ENCODE peak calls at places on chromosomes 13 and 19, in eight cellular contexts. T, Z, E, C, A, P, X and U are unnamed samples.
A peak's percentile ranks its signal among the peaks of the same experiment; 100 is the strongest.

GRCh38 chr19:6220385-6221191 is 59.2 kb downstream of the MLLT1 start:
- DNase-seq in A (no peak), Z (no peak), T (peak; percentile 51), P (peak; percentile 47), E (peak; percentile 51), X (peak; percentile 87), C (no peak), U (peak; percentile 80)

GRCh38 chr13:52105841-52106240 is 23.0 kb downstream of the NEK5 start:
- DNase-seq in T (no peak), A (no peak), E (no peak), P (no peak), C (no peak), Z (no peak), X (no peak), U (no peak)

GRCh38 chr19:29662278-29662603 is 3.0 kb upstream of the PLEKHF1 start:
- DNase-seq in P (no peak), Z (no peak), C (no peak), T (no peak), A (no peak), E (no peak), X (no peak), U (no peak)

GRCh38 chr13:109698779-109699178 is 87.6 kb downstream of the IRS2 start:
- DNase-seq in C (no peak), E (no peak), Z (no peak), A (no peak), T (no peak), P (no peak), X (no peak), U (no peak)

GRCh38 chr19:38152461-38153379 is 71.3 kb downstream of the DPF1 start:
- DNase-seq in T (no peak), Z (no peak), X (no peak), A (no peak), P (no peak), C (no peak), E (no peak), U (no peak)

GRCh38 chr19:6891761-6892385 is 4.5 kb downstream of the ADGRE1 start:
- DNase-seq in T (no peak), Z (no peak), E (no peak), C (no peak), X (no peak), P (no peak), A (no peak), U (no peak)

GRCh38 chr19:50568321-50569022 is at the start of gene LRRC4B:
- DNase-seq in C (no peak), A (no peak), P (no peak), T (no peak), E (no peak), Z (no peak), X (no peak), U (peak; percentile 55)

GRCh38 chr19:30666301-30666803 is 294.2 kb downstream of the ZNF536 start:
- DNase-seq in C (no peak), T (no peak), X (no peak), P (peak; percentile 46), Z (no peak), E (no peak), A (no peak), U (peak; percentile 59)

GRCh38 chr13:110555601-110556223 is 5.8 kb downstream of the RAB20 start:
- DNase-seq in C (no peak), X (peak; percentile 56), A (no peak), Z (no peak), T (no peak), E (peak; percentile 68), P (peak; percentile 44), U (no peak)

GRCh38 chr19:48573163-48573505 is 21.2 kb downstream of the SULT2B1 start:
- DNase-seq in C (no peak), T (no peak), A (no peak), Z (no peak), X (no peak), E (no peak), P (no peak), U (no peak)

GRCh38 chr19:2099937-2100718 is 3.4 kb downstream of the IZUMO4 start:
- DNase-seq in T (no peak), Z (no peak), X (no peak), E (no peak), C (no peak), A (no peak), P (no peak), U (no peak)

GRCh38 chr13:31946091-31946770 is 85.3 kb upstream of the FRY start:
- DNase-seq in T (no peak), E (no peak), C (no peak), A (no peak), Z (no peak), X (no peak), P (no peak), U (no peak)

GRCh38 chr19:17755977-17756670 is 4.8 kb downstream of the FCHO1 start:
- DNase-seq in A (peak; percentile 37), C (no peak), X (no peak), Z (no peak), E (no peak), T (no peak), P (peak; percentile 62), U (peak; percentile 65)

GRCh38 chr13:41139296-41139966 is 6.8 kb upstream of the KBTBD6 start:
- DNase-seq in C (no peak), P (no peak), A (no peak), T (no peak), X (no peak), Z (no peak), E (no peak), U (no peak)

GRCh38 chr13:25860862-25861261 is 191.0 kb downstream of the SHISA2 start:
- DNase-seq in A (no peak), Z (no peak), E (no peak), X (no peak), P (no peak), C (no peak), T (no peak), U (no peak)

GRCh38 chr13:42788601-42789000 is 7.2 kb downstream of the FAM216B start:
- DNase-seq in X (no peak), C (no peak), P (no peak), Z (no peak), A (no peak), T (no peak), E (no peak), U (no peak)

GRCh38 chr13:110713981-110714797 is 689 bp downstream of the ING1 start:
- DNase-seq in A (no peak), C (no peak), E (peak; percentile 47), Z (no peak), X (peak; percentile 84), P (peak; percentile 65), T (peak; percentile 31), U (peak; percentile 61)

GRCh38 chr19:18596752-18597157 is 8.2 kb downstream of the REX1BD start:
- DNase-seq in E (peak; percentile 51), Z (no peak), P (peak; percentile 63), C (no peak), T (no peak), X (no peak), A (no peak), U (peak; percentile 75)

GRCh38 chr13:30453727-30454126 is 12.0 kb downstream of the HMGB1 start:
- DNase-seq in A (no peak), T (no peak), Z (no peak), E (no peak), X (no peak), C (no peak), P (no peak), U (no peak)

GRCh38 chr13:98978280-98978679 is 416 bp upstream of the DOCK9 start:
- DNase-seq in T (no peak), A (no peak), E (no peak), C (no peak), Z (no peak), P (no peak), X (no peak), U (no peak)

GRCh38 chr13:74990992-74991391 is 491.0 kb downstream of the TBC1D4 start:
- DNase-seq in A (no peak), E (no peak), X (no peak), C (no peak), P (no peak), T (no peak), Z (no peak), U (no peak)

DNA sequence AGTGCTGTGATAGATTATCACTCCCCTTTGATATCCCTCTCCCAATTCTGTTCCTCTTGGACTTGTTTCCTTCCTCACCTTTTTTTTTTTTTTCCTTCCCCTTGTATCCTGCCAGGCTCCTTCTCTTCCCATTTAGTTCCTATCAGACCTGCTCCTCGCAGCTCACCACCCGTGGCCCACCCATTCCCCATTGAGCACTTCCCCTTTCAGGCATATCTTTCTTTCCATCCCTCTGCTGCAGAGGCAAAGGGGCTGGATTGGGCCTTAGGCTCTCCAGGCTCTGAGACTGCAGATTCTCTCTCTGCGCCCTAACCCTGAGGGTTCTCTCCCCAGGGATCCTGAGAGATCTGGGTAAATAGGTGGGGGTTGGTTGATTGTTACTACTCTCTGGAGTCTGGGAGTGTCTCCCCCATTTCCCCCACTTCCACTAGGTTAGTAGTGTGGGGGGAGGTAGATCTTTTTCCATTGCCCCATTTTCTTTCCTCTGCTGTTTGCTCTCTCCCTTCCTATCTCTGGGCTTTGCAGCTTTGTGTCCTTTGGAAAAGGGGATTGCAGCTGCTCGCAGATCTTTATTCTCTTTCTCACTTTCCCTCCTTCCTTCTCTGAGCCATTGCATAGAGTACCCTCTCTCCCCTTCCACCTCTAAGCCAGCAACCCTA is 2.3 kb downstream of the ARHGAP35 start:
- DNase-seq in E (no peak), X (peak; percentile 40), Z (no peak), P (no peak), C (no peak), T (no peak), A (no peak), U (no peak)
- TF ChIP-seq EP300 in E (no peak), X (no peak), Z (no peak), P (no peak), C (no peak), T (no peak), A (no peak), U (no peak)

GRCh38 chr19:9407827-9408226 is 27.5 kb downstream of the ZNF266 start:
- DNase-seq in C (no peak), P (no peak), T (no peak), X (no peak), A (no peak), Z (no peak), E (no peak), U (no peak)
- H3K27ac ChIP-seq in C (no peak overlapping the region), P (no peak overlapping the region), T (no peak overlapping the region), X (no peak overlapping the region), A (no peak overlapping the region), Z (no peak overlapping the region), E (no peak overlapping the region), U (no peak overlapping the region)

GRCh38 chr19:15810335-15810734 is 5.1 kb downstream of the OR10H1 start:
- DNase-seq in A (no peak), P (peak; percentile 46), Z (no peak), T (no peak), X (no peak), C (no peak), E (no peak), U (no peak)
- H3K9me3 ChIP-seq in A (no peaks in the 10 kb centered on the region), P (no peaks in the 10 kb centered on the region), Z (no peaks in the 10 kb centered on the region), T (no peaks in the 10 kb centered on the region), X (no peaks in the 10 kb centered on the region), C (peaks cover 45% of the 10 kb centered on the region), E (no peaks in the 10 kb centered on the region), U (no peaks in the 10 kb centered on the region)

GRCh38 chr13:77574076-77574475 is 38.6 kb downstream of the SCEL start:
- DNase-seq in C (no peak), X (no peak), Z (no peak), P (no peak), T (no peak), A (no peak), E (no peak), U (no peak)

DNA sequence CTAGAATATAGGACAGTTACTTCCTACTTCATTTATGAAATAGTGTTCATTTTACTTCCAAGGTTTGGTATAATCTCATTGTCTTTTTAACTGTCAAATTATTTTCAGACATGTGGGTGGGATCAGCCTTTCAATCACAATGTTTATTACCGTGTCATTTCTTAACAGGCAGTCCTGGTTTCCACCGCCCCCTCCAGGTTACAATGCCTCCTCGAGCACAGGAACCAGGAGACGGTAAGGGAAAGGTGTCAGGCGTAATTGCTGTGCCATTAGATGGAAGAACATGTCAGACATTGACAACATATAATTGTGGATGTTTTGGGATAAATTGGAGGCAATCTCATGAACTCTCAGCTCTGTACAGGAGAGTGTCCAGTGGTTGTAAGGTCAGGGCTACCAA is 36.5 kb downstream of the SCEL start:
- DNase-seq in X (no peak), P (no peak), Z (no peak), A (no peak), C (no peak), E (no peak), T (no peak), U (no peak)
- TF ChIP-seq EP300 in X (no peak), P (no peak), Z (no peak), A (no peak), C (no peak), E (no peak), T (no peak), U (no peak)